ENCODE peak calls at places on chromosomes 13 and 19, in ten cellular contexts. I, L, Q, F, Y, M, Z, E, N and R are unnamed samples.
A peak's percentile ranks its signal among the peaks of the same experiment; 100 is the strongest.

GRCh38 chr13:89751537-89751936 is 1596.0 kb upstream of the MIR17HG start:
- DNase-seq in I (no peak), L (no peak), Q (no peak), F (no peak), Y (no peak), M (no peak), Z (no peak), E (no peak), N (no peak), R (no peak)

GRCh38 chr13:95083758-95084157 is 217.5 kb downstream of the ABCC4 start:
- DNase-seq in I (no peak), L (no peak), Q (no peak), F (no peak), Y (no peak), M (no peak), Z (no peak), E (peak; percentile 83), N (no peak), R (no peak)

GRCh38 chr13:95676100-95676774 is 702 bp upstream of the DNAJC3 start:
- DNase-seq in I (no peak), L (no peak), Q (peak; percentile 9), F (peak; percentile 9), Y (no peak), M (no peak), Z (peak; percentile 8), E (peak; percentile 52), N (no peak), R (peak; percentile 76)

GRCh38 chr19:3544742-3545668 is 6.0 kb downstream of the TEKTIP1 start:
- DNase-seq in I (peak; percentile 68), L (peak; percentile 57), Q (no peak), F (peak; percentile 89), Y (peak; percentile 79), M (no peak), Z (peak; percentile 76), E (peak; percentile 72), N (peak; percentile 72), R (peak; percentile 74)

GRCh38 chr19:41298327-41298964 is 11.5 kb upstream of the CCDC97 start:
- DNase-seq in I (no peak), L (no peak), Q (no peak), F (no peak), Y (no peak), M (no peak), Z (peak; percentile 58), E (no peak), N (peak; percentile 45), R (peak; percentile 57)

GRCh38 chr13:60583911-60584753 is 187.1 kb downstream of the TDRD3 start:
- DNase-seq in I (no peak), L (no peak), Q (peak; percentile 91), F (no peak), Y (no peak), M (peak; percentile 84), Z (peak; percentile 13), E (peak; percentile 89), N (no peak), R (peak; percentile 19)

GRCh38 chr13:99278843-99279242 is 20.7 kb upstream of the GPR18 start:
- DNase-seq in I (no peak), L (no peak), Q (no peak), F (no peak), Y (no peak), M (no peak), Z (no peak), E (no peak), N (no peak), R (no peak)

GRCh38 chr13:90750957-90751356 is 596.5 kb upstream of the MIR17HG start:
- DNase-seq in I (no peak), L (no peak), Q (no peak), F (no peak), Y (no peak), M (no peak), Z (no peak), E (no peak), N (no peak), R (no peak)

GRCh38 chr19:8126008-8126407 is 23.4 kb downstream of the FBN3 start:
- DNase-seq in I (no peak), L (no peak), Q (no peak), F (no peak), Y (no peak), M (no peak), Z (no peak), E (no peak), N (no peak), R (no peak)